ENCODE peak calls at places on chromosome 13, in ten cellular contexts. R, M, U, E, Q, D, Z, L, F and P are unnamed samples.

GRCh38 chr13:98475521-98475920 is 101.4 kb downstream of the STK24 start:
- DNase-seq in R (no peak), M (no peak), U (no peak), E (no peak), Q (peak), D (no peak), Z (no peak), L (no peak), F (peak), P (no peak)

GRCh38 chr13:95254341-95254740 is 46.9 kb downstream of the ABCC4 start:
- DNase-seq in R (no peak), M (no peak), U (peak), E (no peak), Q (no peak), D (no peak), Z (no peak), L (no peak), F (no peak), P (no peak)

GRCh38 chr13:31891472-31891871 is 140.1 kb upstream of the FRY start:
- DNase-seq in R (no peak), M (no peak), U (no peak), E (no peak), Q (peak), D (no peak), Z (no peak), L (no peak), F (no peak), P (peak)

GRCh38 chr13:70795484-70795883 is 687.2 kb upstream of the KLHL1 start:
- DNase-seq in R (no peak), M (no peak), U (no peak), E (no peak), Q (no peak), D (no peak), Z (no peak), L (peak), F (no peak), P (no peak)

GRCh38 chr13:75368167-75368566 is 113.8 kb downstream of the TBC1D4 start:
- DNase-seq in R (no peak), M (no peak), U (peak), E (no peak), Q (peak), D (no peak), Z (no peak), L (peak), F (no peak), P (no peak)

GRCh38 chr13:48625396-48626076 is 28.2 kb upstream of the CYSLTR2 start:
- DNase-seq in R (no peak), M (no peak), U (no peak), E (no peak), Q (no peak), D (no peak), Z (no peak), L (no peak), F (no peak), P (no peak)

GRCh38 chr13:45015300-45015699 is 26.0 kb downstream of the GPALPP1 start:
- DNase-seq in R (no peak), M (no peak), U (peak), E (no peak), Q (no peak), D (no peak), Z (no peak), L (no peak), F (no peak), P (no peak)

GRCh38 chr13:33636955-33637670 is 180.8 kb upstream of the RFC3 start:
- DNase-seq in R (no peak), M (no peak), U (peak), E (no peak), Q (no peak), D (no peak), Z (no peak), L (no peak), F (no peak), P (no peak)

GRCh38 chr13:60572003-60572792 is 175.2 kb downstream of the TDRD3 start:
- DNase-seq in R (no peak), M (no peak), U (peak), E (no peak), Q (peak), D (no peak), Z (peak), L (no peak), F (peak), P (peak)

GRCh38 chr13:113863511-113864302 is at the start of gene GAS6:
- DNase-seq in R (peak), M (peak), U (no peak), E (peak), Q (peak), D (no peak), Z (no peak), L (no peak), F (peak), P (no peak)

GRCh38 chr13:30664689-30665088 is 47.0 kb downstream of the USPL1 start:
- DNase-seq in R (no peak), M (no peak), U (no peak), E (no peak), Q (no peak), D (no peak), Z (no peak), L (no peak), F (no peak), P (no peak)